ENCODE peak calls at places on chromosomes 1 and 21, in seven cellular contexts. R is ovary; E is aorta; F is A549; Q is CD8-positive, alpha-beta T cell; Y is mesenchymal stem cell; O is AG04450. C is an unnamed sample.

GRCh38 chr1:10193340-10193739 is 17.0 kb upstream of the KIF1B start:
- DNase-seq in F (no peak), Q (no peak), Y (no peak), E (no peak), R (no peak), O (no peak), C (no peak)

GRCh38 chr1:173917149-173917548 is at the start of gene SERPINC1:
- DNase-seq in Y (no peak), Q (no peak), F (no peak), E (no peak), O (no peak), R (no peak), C (no peak)

GRCh38 chr21:44802396-44803153 is 955 bp upstream of the UBE2G2 start:
- DNase-seq in F (no peak), R (no peak), Y (peak), Q (no peak), E (no peak), O (no peak), C (no peak)

GRCh38 chr1:176959461-176959860 is 205.1 kb downstream of the ASTN1 start:
- DNase-seq in F (no peak), R (no peak), O (no peak), E (no peak), Q (no peak), Y (no peak), C (no peak)

GRCh38 chr1:41537257-41537656 is 52.8 kb upstream of the EDN2 start:
- DNase-seq in Y (peak), R (no peak), Q (no peak), E (peak), O (no peak), F (no peak), C (no peak)

GRCh38 chr1:160862151-160863061 is at the start of gene CD244:
- DNase-seq in E (no peak), O (no peak), Y (no peak), R (no peak), F (no peak), Q (peak), C (no peak)

GRCh38 chr1:223364685-223365382 is 858 bp upstream of the SUSD4 start:
- DNase-seq in F (no peak), E (peak), Y (no peak), R (peak), Q (peak), O (no peak), C (no peak)

GRCh38 chr1:39925727-39926342 is 24.1 kb upstream of the MYCL start:
- DNase-seq in E (no peak), R (no peak), F (no peak), Q (no peak), Y (peak), O (no peak), C (no peak)

GRCh38 chr1:15963363-15963967 is 12.4 kb downstream of the ZBTB17 start:
- DNase-seq in F (no peak), Y (no peak), Q (no peak), E (no peak), R (no peak), O (no peak), C (no peak)

GRCh38 chr21:15309022-15309590 is 244.3 kb upstream of the NRIP1 start:
- DNase-seq in Q (no peak), O (no peak), F (no peak), R (no peak), E (no peak), Y (no peak), C (no peak)

GRCh38 chr1:117336087-117336817 is 31.0 kb upstream of the MAN1A2 start:
- DNase-seq in Y (no peak), R (no peak), O (no peak), E (no peak), Q (no peak), F (no peak), C (no peak)

GRCh38 chr1:41613646-41614592 is 129.4 kb upstream of the EDN2 start:
- DNase-seq in E (no peak), O (no peak), R (no peak), F (no peak), Y (peak), Q (no peak), C (no peak)

GRCh38 chr1:44713321-44713781 is 17.6 kb downstream of the RNU5D-1 start:
- DNase-seq in R (no peak), Q (no peak), O (no peak), F (no peak), E (no peak), Y (no peak), C (no peak)

GRCh38 chr1:12075195-12076114 is 12.4 kb downstream of the TNFRSF8 start:
- DNase-seq in Y (peak), E (peak), F (no peak), O (peak), Q (no peak), R (peak), C (no peak)

GRCh38 chr1:101992816-101993575 is 3.7 kb downstream of the OLFM3 start:
- DNase-seq in Q (no peak), F (no peak), Y (no peak), O (no peak), E (no peak), R (no peak), C (no peak)

GRCh38 chr1:20074046-20074724 is 4.2 kb downstream of the PLA2G5 start:
- DNase-seq in R (no peak), F (no peak), E (no peak), O (no peak), Q (no peak), Y (no peak), C (no peak)

GRCh38 chr21:32946654-32947053 is 79.1 kb upstream of the OLIG2 start:
- DNase-seq in Y (no peak), O (no peak), R (no peak), F (no peak), E (no peak), Q (no peak), C (no peak)

GRCh38 chr1:225657462-225657989 is 4.6 kb upstream of the ENAH start:
- DNase-seq in O (peak), Y (peak), R (no peak), F (peak), E (no peak), Q (no peak), C (peak)

GRCh38 chr21:45377866-45378257 is 27.1 kb upstream of the COL18A1 start:
- DNase-seq in R (no peak), Q (no peak), E (peak), O (no peak), Y (no peak), F (no peak), C (no peak)

GRCh38 chr1:59261537-59261936 is 35.4 kb upstream of the FGGY start:
- DNase-seq in O (no peak), F (no peak), Q (no peak), E (no peak), Y (no peak), R (no peak), C (no peak)

GRCh38 chr1:28811766-28812668 is at the start of gene OPRD1:
- DNase-seq in Q (no peak), O (no peak), Y (no peak), R (no peak), F (no peak), E (no peak), C (no peak)

GRCh38 chr1:190957565-190957964 is 479.9 kb upstream of the BRINP3 start:
- DNase-seq in R (no peak), O (no peak), Y (no peak), E (no peak), F (no peak), Q (no peak), C (no peak)

DNA sequence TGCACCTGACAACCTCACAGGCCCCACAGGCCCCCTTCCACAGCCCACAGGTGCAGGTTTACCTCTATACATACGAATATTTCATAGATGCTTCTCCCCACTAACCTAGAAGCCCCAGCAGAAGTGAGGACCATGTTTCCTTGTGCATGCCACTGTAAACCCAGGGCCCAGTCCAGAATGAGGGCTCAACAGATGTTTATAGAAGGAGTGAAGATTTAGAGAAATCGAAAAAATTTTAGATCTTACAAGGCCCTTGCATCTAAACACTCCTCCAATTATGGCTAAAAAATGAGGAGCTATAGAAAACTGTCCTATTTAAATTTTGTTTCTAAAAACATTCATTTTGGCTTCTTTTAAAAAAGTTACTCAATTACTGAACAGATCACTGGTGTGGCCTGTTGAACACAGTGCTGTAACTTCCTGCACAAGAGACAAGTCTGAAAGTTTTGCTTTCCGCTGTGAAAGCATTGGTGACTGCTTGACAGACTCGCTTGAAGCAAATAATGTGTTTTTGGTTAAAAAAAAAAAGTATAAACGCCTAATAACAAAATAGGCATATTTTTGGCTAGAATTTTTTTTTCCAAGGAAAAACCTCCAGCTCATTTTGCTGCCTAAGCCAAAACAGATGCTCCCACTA is 1.2 kb downstream of the ABCB10 start:
- DNase-seq in F (no peak), Y (peak), R (no peak), E (no peak), Q (no peak), O (no peak), C (no peak)
- H3K4me3 ChIP-seq in F (peak), Y (no peak), R (peak), E (peak), Q (peak), O (peak), C (peak)

GRCh38 chr1:46595127-46595526 is 8.9 kb downstream of the MKNK1 start:
- DNase-seq in Q (no peak), F (no peak), E (peak), R (no peak), Y (no peak), O (no peak), C (no peak)
- H3K4me3 ChIP-seq in Q (no peak), F (no peak), E (no peak), R (no peak), Y (no peak), O (no peak), C (no peak)

DNA sequence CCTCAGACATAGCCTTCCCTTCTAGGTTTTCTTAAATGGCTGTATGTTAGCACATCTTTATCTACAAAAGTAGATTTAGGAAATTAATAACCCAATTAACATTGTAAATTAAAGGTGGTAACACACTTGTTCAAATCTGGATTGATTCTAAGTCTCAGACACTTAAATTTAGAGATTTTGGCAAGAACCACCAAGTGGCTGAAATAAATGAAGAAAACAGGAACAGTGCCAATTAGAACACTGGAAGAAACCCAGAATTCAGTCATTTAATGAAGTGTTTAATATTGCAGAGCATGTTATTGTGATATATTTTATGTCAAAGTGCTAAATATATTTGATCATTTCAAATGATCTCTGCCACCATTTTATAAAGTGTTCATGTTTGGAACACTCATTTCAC is 628.2 kb downstream of the USP25 start:
- DNase-seq in O (no peak), Q (no peak), Y (no peak), R (no peak), E (no peak), F (no peak), C (no peak)
- H3K4me3 ChIP-seq in O (no peak), Q (no peak), Y (no peak), R (no peak), E (no peak), F (no peak), C (no peak)

DNA sequence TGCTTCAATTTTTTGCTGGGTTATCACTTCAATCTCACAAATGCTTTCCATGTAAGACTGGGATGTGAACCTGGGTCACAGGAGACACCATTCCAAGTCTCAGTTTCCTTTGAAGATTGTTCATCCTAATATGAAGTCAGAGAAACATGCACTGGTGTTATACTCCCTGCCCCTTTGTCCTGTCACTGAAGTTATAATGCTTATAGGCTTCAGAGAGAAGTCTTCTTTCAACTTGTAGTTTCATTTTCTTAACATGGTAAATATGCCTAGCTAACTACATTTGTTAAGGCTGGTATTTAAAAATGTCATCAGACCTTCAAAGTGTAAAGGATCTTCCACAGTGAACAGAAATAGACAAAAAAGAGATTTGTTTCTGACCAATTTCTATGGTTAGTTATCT is 1195.9 kb downstream of the MRPL39 start:
- DNase-seq in E (no peak), F (no peak), O (no peak), Q (no peak), Y (no peak), R (no peak), C (no peak)
- H3K4me3 ChIP-seq in E (no peak), F (no peak), O (no peak), Q (no peak), Y (no peak), R (no peak), C (no peak)

GRCh38 chr1:184937729-184938128 is 36.6 kb downstream of the NIBAN1 start:
- DNase-seq in Y (no peak), O (no peak), F (no peak), Q (no peak), E (no peak), R (no peak), C (no peak)

GRCh38 chr1:184940694-184941093 is 33.6 kb downstream of the NIBAN1 start:
- DNase-seq in Y (no peak), R (no peak), Q (no peak), F (no peak), E (no peak), O (no peak), C (no peak)

GRCh38 chr1:184941094-184941733 is 33.1 kb downstream of the NIBAN1 start:
- DNase-seq in E (no peak), Q (no peak), Y (no peak), O (no peak), F (no peak), R (no peak), C (no peak)

GRCh38 chr1:184941735-184942134 is 32.6 kb downstream of the NIBAN1 start:
- DNase-seq in Q (no peak), R (no peak), Y (no peak), F (no peak), O (no peak), E (no peak), C (no peak)

DNA sequence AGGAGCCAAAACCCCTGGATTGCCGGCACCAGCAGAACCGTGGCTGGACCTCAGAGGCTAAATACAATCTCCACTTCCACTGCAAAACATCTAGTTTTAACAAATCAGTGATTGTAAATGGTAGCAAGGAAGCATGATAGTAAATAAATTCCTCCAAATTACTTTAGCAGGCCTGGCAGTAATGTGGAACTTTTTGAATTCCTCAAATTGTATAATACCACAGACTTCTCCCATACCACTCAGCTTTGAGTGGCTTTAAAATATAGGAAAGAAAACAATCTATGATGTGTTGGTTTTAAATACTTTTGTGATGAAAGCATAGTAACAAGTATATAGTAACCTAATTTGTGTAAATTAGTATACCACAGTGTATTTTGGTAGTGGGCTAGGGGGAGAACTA is 34.1 kb downstream of the NIBAN1 start:
- DNase-seq in O (no peak), R (no peak), E (no peak), Y (peak), Q (no peak), F (no peak), C (no peak)
- H3K4me3 ChIP-seq in O (no peak), R (no peak), E (no peak), Y (no peak), Q (no peak), F (no peak), C (no peak)

GRCh38 chr1:7670334-7671145 is 100.6 kb upstream of the VAMP3 start:
- DNase-seq in Y (no peak), F (no peak), R (no peak), Q (no peak), E (no peak), O (no peak), C (no peak)
- H3K4me3 ChIP-seq in Y (peak), F (no peak), R (no peak), Q (no peak), E (no peak), O (no peak), C (no peak)

DNA sequence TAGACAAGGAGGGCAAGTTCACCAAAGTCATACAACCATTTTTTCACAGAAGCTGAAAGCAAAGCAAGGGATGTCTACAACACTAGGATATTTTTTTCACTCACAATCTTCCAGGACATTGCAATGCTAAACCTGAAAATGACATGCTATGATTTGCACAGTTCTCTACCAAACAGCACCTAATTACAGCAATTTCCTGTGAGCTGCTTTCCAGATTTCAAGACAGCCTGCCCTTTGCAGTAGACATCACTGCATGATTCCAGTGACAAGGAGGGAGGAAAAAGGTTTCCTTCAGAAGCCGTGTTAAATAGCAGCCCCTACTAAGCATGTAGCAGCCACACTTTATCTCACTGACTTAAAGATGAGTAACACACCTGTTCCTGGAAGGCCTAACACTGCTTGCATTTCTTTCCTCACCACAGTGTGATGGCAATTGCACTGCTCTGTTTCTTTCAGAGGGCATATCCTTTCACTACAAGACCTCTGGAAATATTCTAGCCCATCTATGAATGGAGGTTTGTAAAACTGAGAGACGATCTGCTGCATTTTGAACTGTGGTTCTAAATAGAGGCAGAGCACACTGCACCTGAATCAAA is 97.1 kb downstream of the DUSP10 start:
- DNase-seq in E (no peak), Q (no peak), F (no peak), R (no peak), Y (no peak), O (no peak), C (no peak)
- H3K4me3 ChIP-seq in E (no peak), Q (no peak), F (no peak), R (no peak), Y (no peak), O (no peak), C (no peak)

GRCh38 chr1:50422946-50423669 is at the start of gene DMRTA2:
- DNase-seq in R (no peak), Q (no peak), O (no peak), Y (peak), F (peak), E (peak), C (no peak)

GRCh38 chr1:50422675-50422945 is 633 bp downstream of the DMRTA2 start:
- DNase-seq in O (no peak), R (no peak), Q (no peak), Y (no peak), F (no peak), E (no peak), C (no peak)

GRCh38 chr1:50424045-50424939 is 1.0 kb upstream of the DMRTA2 start:
- DNase-seq in R (no peak), E (no peak), Y (peak), Q (no peak), F (no peak), O (no peak), C (no peak)

GRCh38 chr1:50424940-50425375 is 1.7 kb upstream of the DMRTA2 start:
- DNase-seq in Y (no peak), O (no peak), Q (no peak), E (peak), R (no peak), F (no peak), C (no peak)

GRCh38 chr1:50423670-50424000 is 392 bp upstream of the DMRTA2 start:
- DNase-seq in E (peak), O (no peak), R (no peak), Y (peak), Q (no peak), F (peak), C (no peak)
- H3K4me3 ChIP-seq in E (no peak), O (peak), R (no peak), Y (no peak), Q (peak), F (peak), C (no peak)